ENCODE peak calls at places on chromosomes 6 and 20, in eight cellular contexts. One of them, this sample, is unnamed.

GRCh38 chr20:11646359-11646758 is 271.3 kb upstream of the BTBD3 start:
- DNase-seq in Karpas-422: no peak
- DNase-seq in upper lobe of left lung: peak; percentile 45
- DNase-seq in mesendoderm: peak; percentile 28
- DNase-seq in body of pancreas: no peak
- DNase-seq in esophagus squamous epithelium: no peak
- DNase-seq in left ventricle myocardium inferior: no peak
- DNase-seq in gastrocnemius medialis: no peak
- DNase-seq in this sample: no peak

GRCh38 chr20:37295001-37295400 is 5.5 kb downstream of the MANBAL start:
- DNase-seq in esophagus squamous epithelium: no peak
- DNase-seq in gastrocnemius medialis: peak; percentile 37
- DNase-seq in upper lobe of left lung: no peak
- DNase-seq in Karpas-422: no peak
- DNase-seq in body of pancreas: no peak
- DNase-seq in mesendoderm: peak; percentile 91
- DNase-seq in left ventricle myocardium inferior: no peak
- DNase-seq in this sample: no peak

GRCh38 chr20:53949319-53949839 is 121.0 kb downstream of the BCAS1 start:
- DNase-seq in esophagus squamous epithelium: no peak
- DNase-seq in mesendoderm: no peak
- DNase-seq in Karpas-422: no peak
- DNase-seq in body of pancreas: no peak
- DNase-seq in left ventricle myocardium inferior: peak; percentile 36
- DNase-seq in gastrocnemius medialis: no peak
- DNase-seq in upper lobe of left lung: no peak
- DNase-seq in this sample: no peak

GRCh38 chr20:57783956-57784837 is 74.4 kb upstream of the PMEPA1 start:
- DNase-seq in body of pancreas: no peak
- DNase-seq in gastrocnemius medialis: no peak
- DNase-seq in upper lobe of left lung: no peak
- DNase-seq in esophagus squamous epithelium: no peak
- DNase-seq in Karpas-422: no peak
- DNase-seq in mesendoderm: no peak
- DNase-seq in left ventricle myocardium inferior: no peak
- DNase-seq in this sample: no peak

GRCh38 chr20:61768926-61769832 is 296.5 kb downstream of the TAF4 start:
- DNase-seq in Karpas-422: no peak
- DNase-seq in upper lobe of left lung: no peak
- DNase-seq in body of pancreas: no peak
- DNase-seq in esophagus squamous epithelium: no peak
- DNase-seq in mesendoderm: no peak
- DNase-seq in left ventricle myocardium inferior: no peak
- DNase-seq in gastrocnemius medialis: no peak
- DNase-seq in this sample: no peak

GRCh38 chr6:37535701-37536461 is 36.2 kb upstream of the CCDC167 start:
- DNase-seq in Karpas-422: peak; percentile 65
- DNase-seq in gastrocnemius medialis: no peak
- DNase-seq in left ventricle myocardium inferior: no peak
- DNase-seq in mesendoderm: peak; percentile 32
- DNase-seq in upper lobe of left lung: peak; percentile 83
- DNase-seq in esophagus squamous epithelium: no peak
- DNase-seq in body of pancreas: no peak
- DNase-seq in this sample: no peak

GRCh38 chr6:136975089-136975715 is 53.1 kb downstream of the SLC35D3 start:
- DNase-seq in mesendoderm: no peak
- DNase-seq in left ventricle myocardium inferior: no peak
- DNase-seq in gastrocnemius medialis: no peak
- DNase-seq in esophagus squamous epithelium: no peak
- DNase-seq in body of pancreas: no peak
- DNase-seq in Karpas-422: no peak
- DNase-seq in upper lobe of left lung: no peak
- DNase-seq in this sample: no peak

GRCh38 chr6:155710704-155711103 is 255.1 kb upstream of the NOX3 start:
- DNase-seq in body of pancreas: no peak
- DNase-seq in gastrocnemius medialis: no peak
- DNase-seq in mesendoderm: peak; percentile 7
- DNase-seq in Karpas-422: no peak
- DNase-seq in esophagus squamous epithelium: no peak
- DNase-seq in left ventricle myocardium inferior: no peak
- DNase-seq in upper lobe of left lung: no peak
- DNase-seq in this sample: no peak

GRCh38 chr6:22598386-22598785 is 29.0 kb downstream of the HDGFL1 start:
- DNase-seq in esophagus squamous epithelium: no peak
- DNase-seq in Karpas-422: no peak
- DNase-seq in mesendoderm: peak; percentile 31
- DNase-seq in gastrocnemius medialis: no peak
- DNase-seq in left ventricle myocardium inferior: no peak
- DNase-seq in body of pancreas: no peak
- DNase-seq in upper lobe of left lung: no peak
- DNase-seq in this sample: no peak

GRCh38 chr6:33926451-33926850 is 122.6 kb upstream of the MLN start:
- DNase-seq in esophagus squamous epithelium: no peak
- DNase-seq in Karpas-422: peak; percentile 75
- DNase-seq in upper lobe of left lung: no peak
- DNase-seq in left ventricle myocardium inferior: no peak
- DNase-seq in mesendoderm: peak; percentile 79
- DNase-seq in body of pancreas: no peak
- DNase-seq in gastrocnemius medialis: no peak
- DNase-seq in this sample: no peak

DNA sequence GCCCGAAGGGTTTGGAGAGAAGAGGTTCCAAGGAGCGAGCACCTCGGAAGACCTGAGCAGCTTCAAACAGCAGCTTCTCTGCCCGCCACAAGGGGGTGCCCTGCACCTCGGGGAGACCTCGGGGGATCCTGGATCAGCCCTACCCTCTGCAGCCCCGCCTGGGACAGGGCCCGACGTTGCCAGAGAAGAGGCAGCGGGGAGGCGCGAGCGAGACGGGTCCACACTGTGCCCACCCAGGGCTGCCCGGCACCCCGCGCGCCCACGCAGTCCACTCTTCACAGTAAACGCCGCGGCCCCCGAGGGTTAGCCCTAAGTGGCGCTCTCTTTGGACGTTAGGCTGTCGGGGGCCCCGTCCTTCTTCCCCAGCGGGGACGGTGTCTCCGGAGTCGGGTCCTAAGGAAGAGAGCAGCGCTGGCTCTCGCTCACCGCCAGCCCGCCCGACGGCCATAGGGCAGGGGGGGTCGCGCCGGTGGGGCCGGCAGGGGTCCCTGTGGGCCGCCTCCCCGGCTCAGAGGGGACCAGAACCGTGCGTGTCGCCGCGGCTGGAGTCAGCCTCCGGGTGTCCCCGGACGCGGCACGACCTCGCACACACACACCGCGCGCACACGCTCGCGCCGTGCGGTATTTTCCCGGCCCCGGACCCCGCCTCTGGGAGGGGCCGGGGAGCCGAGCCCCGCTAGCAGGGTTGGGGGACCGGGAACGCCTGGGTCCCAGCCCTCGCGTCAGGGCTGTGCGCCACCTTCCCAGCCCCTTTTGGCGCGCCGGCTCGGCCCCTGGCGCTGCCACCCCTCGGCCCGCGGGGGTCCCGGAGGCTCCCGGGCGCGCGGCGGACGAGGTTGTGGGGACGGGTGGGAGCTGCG is 929 bp downstream of the CDH22 start:
- DNase-seq in Karpas-422: peak; percentile 95
- DNase-seq in body of pancreas: peak; percentile 49
- DNase-seq in mesendoderm: peak; percentile 72
- DNase-seq in gastrocnemius medialis: peak; percentile 29
- DNase-seq in esophagus squamous epithelium: no peak
- DNase-seq in upper lobe of left lung: peak; percentile 83
- DNase-seq in left ventricle myocardium inferior: peak; percentile 25
- DNase-seq in this sample: no peak
- H3K27me3 ChIP-seq in Karpas-422: no peaks in the 10 kb centered on the region
- H3K27me3 ChIP-seq in body of pancreas: peaks cover 17% of the 10 kb centered on the region
- H3K27me3 ChIP-seq in mesendoderm: peaks cover 32% of the 10 kb centered on the region
- H3K27me3 ChIP-seq in gastrocnemius medialis: peaks cover 66% of the 10 kb centered on the region
- H3K27me3 ChIP-seq in esophagus squamous epithelium: peaks cover 6% of the 10 kb centered on the region
- H3K27me3 ChIP-seq in upper lobe of left lung: peaks cover 43% of the 10 kb centered on the region
- H3K27me3 ChIP-seq in left ventricle myocardium inferior: peaks cover 100% of the 10 kb centered on the region
- H3K27me3 ChIP-seq in this sample: peaks cover 5% of the 10 kb centered on the region

GRCh38 chr20:24149175-24149574 is 160.6 kb upstream of the GGTLC1 start:
- DNase-seq in left ventricle myocardium inferior: no peak
- DNase-seq in upper lobe of left lung: no peak
- DNase-seq in Karpas-422: no peak
- DNase-seq in mesendoderm: no peak
- DNase-seq in body of pancreas: no peak
- DNase-seq in esophagus squamous epithelium: no peak
- DNase-seq in gastrocnemius medialis: no peak
- DNase-seq in this sample: no peak
- H3K27ac ChIP-seq in left ventricle myocardium inferior: no peak overlapping the region
- H3K27ac ChIP-seq in upper lobe of left lung: no peak overlapping the region
- H3K27ac ChIP-seq in Karpas-422: no peak overlapping the region
- H3K27ac ChIP-seq in mesendoderm: no peak overlapping the region
- H3K27ac ChIP-seq in body of pancreas: no peak overlapping the region
- H3K27ac ChIP-seq in esophagus squamous epithelium: no peak overlapping the region
- H3K27ac ChIP-seq in gastrocnemius medialis: no peak overlapping the region
- H3K27ac ChIP-seq in this sample: no peak overlapping the region

DNA sequence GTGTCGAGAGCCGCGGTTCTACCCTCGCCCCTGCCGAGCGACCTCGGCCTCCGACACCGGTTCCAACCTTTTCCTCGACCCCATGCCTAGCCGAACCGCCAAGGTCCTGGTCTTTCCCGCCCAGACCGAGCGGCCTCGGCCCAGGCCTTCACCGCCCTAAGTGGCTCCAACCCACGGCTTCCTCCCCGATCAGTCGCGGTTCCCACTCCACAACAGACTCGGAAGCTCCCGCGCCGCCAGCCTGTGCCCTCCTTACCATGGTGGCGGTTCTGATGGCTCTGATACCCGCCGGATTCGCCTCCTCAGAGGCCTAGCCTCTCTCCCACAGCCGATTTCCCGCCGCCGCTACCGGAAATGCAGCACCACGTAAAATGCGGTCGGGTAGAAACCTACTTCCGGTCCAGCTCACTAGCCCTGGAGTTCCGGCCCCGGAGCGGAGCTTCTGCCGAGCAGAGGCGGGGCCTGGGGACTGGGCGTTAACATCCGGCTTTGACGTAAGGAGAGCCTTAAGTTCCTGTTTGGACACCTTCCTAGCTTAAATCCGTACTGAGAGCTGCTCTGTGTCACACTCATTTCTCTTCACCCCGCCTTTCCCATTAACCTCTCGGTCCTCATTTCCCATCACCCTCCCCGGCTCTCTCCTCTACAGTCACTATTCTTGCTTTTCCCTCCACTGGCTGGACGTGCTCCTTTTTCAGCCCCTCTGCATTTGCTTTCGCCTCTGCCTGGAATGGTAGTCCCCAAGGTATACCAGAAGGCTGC is at the start of gene SNRPB:
- DNase-seq in mesendoderm: peak; percentile 99
- DNase-seq in Karpas-422: peak; percentile 100
- DNase-seq in left ventricle myocardium inferior: peak; percentile 95
- DNase-seq in body of pancreas: peak; percentile 97
- DNase-seq in esophagus squamous epithelium: peak; percentile 74
- DNase-seq in gastrocnemius medialis: peak; percentile 97
- DNase-seq in upper lobe of left lung: peak; percentile 93
- DNase-seq in this sample: peak; percentile 98
- H3K4me3 ChIP-seq in mesendoderm: peak within 1 kb of the TSS; percentile 97
- H3K4me3 ChIP-seq in Karpas-422: peak within 1 kb of the TSS; percentile 82
- H3K4me3 ChIP-seq in left ventricle myocardium inferior: peak within 1 kb of the TSS; percentile 90
- H3K4me3 ChIP-seq in body of pancreas: peak within 1 kb of the TSS; percentile 46
- H3K4me3 ChIP-seq in esophagus squamous epithelium: peak within 1 kb of the TSS; percentile 87
- H3K4me3 ChIP-seq in gastrocnemius medialis: peak within 1 kb of the TSS; percentile 77
- H3K4me3 ChIP-seq in upper lobe of left lung: peak within 1 kb of the TSS; percentile 56
- H3K4me3 ChIP-seq in this sample: peak within 1 kb of the TSS; percentile 93

GRCh38 chr6:28589234-28589951 is 63.7 kb downstream of the GPX5 start:
- DNase-seq in esophagus squamous epithelium: no peak
- DNase-seq in body of pancreas: peak; percentile 42
- DNase-seq in mesendoderm: peak; percentile 100
- DNase-seq in upper lobe of left lung: no peak
- DNase-seq in Karpas-422: peak; percentile 85
- DNase-seq in gastrocnemius medialis: no peak
- DNase-seq in left ventricle myocardium inferior: no peak
- DNase-seq in this sample: peak; percentile 69
- H3K27me3 ChIP-seq in esophagus squamous epithelium: no peaks in the 10 kb centered on the region
- H3K27me3 ChIP-seq in body of pancreas: no peaks in the 10 kb centered on the region
- H3K27me3 ChIP-seq in mesendoderm: no peaks in the 10 kb centered on the region
- H3K27me3 ChIP-seq in upper lobe of left lung: no peaks in the 10 kb centered on the region
- H3K27me3 ChIP-seq in Karpas-422: no peaks in the 10 kb centered on the region
- H3K27me3 ChIP-seq in gastrocnemius medialis: peaks cover 36% of the 10 kb centered on the region
- H3K27me3 ChIP-seq in left ventricle myocardium inferior: peaks cover 100% of the 10 kb centered on the region
- H3K27me3 ChIP-seq in this sample: peaks cover 76% of the 10 kb centered on the region

DNA sequence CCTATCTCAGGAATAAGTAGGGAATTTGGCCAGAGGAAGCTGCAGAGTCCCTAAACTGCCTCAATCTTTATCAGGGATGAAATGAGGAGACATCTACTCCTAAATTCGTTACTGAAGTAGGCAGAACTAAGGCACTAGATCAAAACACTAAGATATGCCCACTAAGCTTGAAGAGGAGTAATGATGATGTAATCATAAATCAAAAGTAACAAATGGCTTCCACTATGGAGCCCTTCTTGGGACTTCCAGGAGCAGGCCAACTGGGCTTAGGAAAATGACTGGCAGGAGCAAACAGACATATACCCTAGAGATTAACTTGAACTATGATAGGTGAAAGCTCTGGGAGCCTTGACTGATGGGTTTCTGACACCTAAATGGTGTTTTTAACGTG is 15.4 kb downstream of the ZSCAN12 start:
- DNase-seq in upper lobe of left lung: no peak
- DNase-seq in mesendoderm: no peak
- DNase-seq in body of pancreas: no peak
- DNase-seq in left ventricle myocardium inferior: no peak
- DNase-seq in Karpas-422: peak; percentile 22
- DNase-seq in esophagus squamous epithelium: no peak
- DNase-seq in gastrocnemius medialis: no peak
- DNase-seq in this sample: no peak
- H3K27ac ChIP-seq in upper lobe of left lung: peak overlapping the region; percentile 72
- H3K27ac ChIP-seq in mesendoderm: no peak overlapping the region
- H3K27ac ChIP-seq in body of pancreas: peak overlapping the region; percentile 77
- H3K27ac ChIP-seq in left ventricle myocardium inferior: peak overlapping the region; percentile 85
- H3K27ac ChIP-seq in Karpas-422: no peak overlapping the region
- H3K27ac ChIP-seq in esophagus squamous epithelium: no peak overlapping the region
- H3K27ac ChIP-seq in gastrocnemius medialis: no peak overlapping the region
- H3K27ac ChIP-seq in this sample: no peak overlapping the region

This sample was measured in dorsolateral prefrontal cortex.